ENCODE peak calls at places on chromosomes 1 and 21, in eight cellular contexts. R, L, B, P, J, A, G and D are unnamed samples.

GRCh38 chr1:179089827-179090482 is 8.1 kb downstream of the TOR3A start:
- DNase-seq in L (no peak), B (no peak), J (no peak), A (no peak), R (no peak), G (no peak), P (no peak), D (no peak)

GRCh38 chr1:63804829-63805484 is 31.1 kb downstream of the ROR1 start:
- DNase-seq in J (no peak), L (no peak), R (no peak), A (no peak), P (no peak), G (no peak), B (peak; percentile 74), D (no peak)

GRCh38 chr21:39051561-39051949 is 131.7 kb downstream of the PSMG1 start:
- DNase-seq in J (no peak), A (no peak), P (no peak), R (no peak), L (no peak), G (no peak), B (no peak), D (no peak)

GRCh38 chr21:33078907-33079582 is 9.1 kb downstream of the OLIG1 start:
- DNase-seq in J (no peak), G (no peak), A (peak; percentile 63), P (no peak), R (no peak), L (peak; percentile 9), B (no peak), D (no peak)

GRCh38 chr1:203359010-203359571 is 8.2 kb upstream of the FMOD start:
- DNase-seq in R (no peak), J (no peak), A (no peak), G (no peak), P (no peak), B (no peak), L (no peak), D (no peak)

GRCh38 chr1:15799004-15799867 is 8.2 kb downstream of the UQCRHL start:
- DNase-seq in B (peak; percentile 81), R (no peak), J (peak; percentile 92), P (peak; percentile 80), G (no peak), L (no peak), A (no peak), D (peak; percentile 51)

GRCh38 chr1:36211841-36212240 is 12.4 kb upstream of the THRAP3 start:
- DNase-seq in J (no peak), G (no peak), R (no peak), B (peak; percentile 39), A (no peak), P (no peak), L (no peak), D (no peak)

GRCh38 chr1:6614019-6614952 is 755 bp downstream of the PHF13 start:
- DNase-seq in J (no peak), G (no peak), A (no peak), L (no peak), P (peak; percentile 83), B (peak; percentile 26), R (no peak), D (no peak)

GRCh38 chr1:201140235-201140940 is 13.4 kb upstream of the ASCL5 start:
- DNase-seq in P (peak; percentile 35), G (no peak), A (no peak), J (no peak), L (no peak), B (no peak), R (peak; percentile 28), D (no peak)

GRCh38 chr1:54499097-54500029 is 48.7 kb upstream of the ACOT11 start:
- DNase-seq in A (no peak), R (no peak), P (no peak), B (peak; percentile 50), J (no peak), G (no peak), L (no peak), D (no peak)

GRCh38 chr1:118012725-118013124 is 83.2 kb downstream of the WDR3 start:
- DNase-seq in J (no peak), P (no peak), B (no peak), L (no peak), G (no peak), A (no peak), R (no peak), D (no peak)

GRCh38 chr1:41322835-41323234 is 38.4 kb upstream of the FOXO6 start:
- DNase-seq in B (peak; percentile 42), A (peak; percentile 9), L (no peak), R (no peak), G (no peak), P (no peak), J (peak; percentile 81), D (peak; percentile 62)

GRCh38 chr1:186404454-186405051 is 28.9 kb downstream of the ODR4 start:
- DNase-seq in A (no peak), P (no peak), J (no peak), L (no peak), G (no peak), R (no peak), B (peak; percentile 44), D (no peak)

GRCh38 chr1:208253177-208253576 is 9.0 kb upstream of the PLXNA2 start:
- DNase-seq in L (no peak), P (no peak), G (no peak), A (no peak), R (no peak), B (no peak), J (no peak), D (no peak)

GRCh38 chr1:119353851-119354250 is 14.7 kb upstream of the HAO2 start:
- DNase-seq in B (no peak), P (no peak), G (no peak), J (no peak), L (no peak), A (no peak), R (no peak), D (no peak)

GRCh38 chr1:16249838-16250241 is 12.9 kb upstream of the CPLANE2 start:
- DNase-seq in L (no peak), B (no peak), J (no peak), A (no peak), R (no peak), P (peak; percentile 55), G (no peak), D (no peak)

GRCh38 chr1:1437904-1438376 is 2.5 kb downstream of the VWA1 start:
- DNase-seq in L (no peak), P (peak; percentile 82), R (no peak), A (no peak), G (no peak), B (peak; percentile 52), J (no peak), D (peak; percentile 69)

GRCh38 chr1:18197299-18197698 is 89.7 kb downstream of the IGSF21 start:
- DNase-seq in P (no peak), A (no peak), L (no peak), B (no peak), G (no peak), J (no peak), R (no peak), D (no peak)

GRCh38 chr1:107914144-107914543 is 50.8 kb downstream of the VAV3 start:
- DNase-seq in J (no peak), G (no peak), L (no peak), P (no peak), B (peak; percentile 69), R (no peak), A (no peak), D (no peak)

GRCh38 chr21:15742052-15742451 is 12.3 kb downstream of the USP25 start:
- DNase-seq in G (no peak), R (no peak), P (no peak), J (no peak), A (no peak), B (no peak), L (no peak), D (no peak)

GRCh38 chr1:224114787-224115175 is 870 bp downstream of the FBXO28 start:
- DNase-seq in L (no peak), P (no peak), A (no peak), B (no peak), G (no peak), J (no peak), R (no peak), D (no peak)

GRCh38 chr1:107262472-107263286 is 121.8 kb downstream of the NTNG1 start:
- DNase-seq in B (no peak), R (no peak), L (no peak), A (no peak), G (no peak), P (no peak), J (no peak), D (no peak)

GRCh38 chr1:17229379-17229778 is 19.5 kb upstream of the PADI3 start:
- DNase-seq in B (peak; percentile 46), L (no peak), G (no peak), R (no peak), J (no peak), P (no peak), A (no peak), D (no peak)